ENCODE peak calls at places on chromosomes 6 and 20, in five cellular contexts. Z is psoas muscle; B is BJ; G is CD8-positive, alpha-beta T cell; V is cardiac muscle cell. U is an unnamed sample.

GRCh38 chr6:166259296-166259977 is 48.8 kb downstream of the PRR18 start:
- DNase-seq in Z (no peak), B (no peak), G (no peak), V (no peak), U (no peak)

GRCh38 chr20:51542033-51542893 is at the start of gene NFATC2:
- DNase-seq in Z (peak; percentile 47), B (no peak), G (no peak), V (no peak), U (peak; percentile 68)

GRCh38 chr6:167686204-167686893 is 140.4 kb upstream of the AFDN start:
- DNase-seq in Z (no peak), B (no peak), G (no peak), V (no peak), U (no peak)

GRCh38 chr6:157603314-157603940 is 219.6 kb upstream of the SNX9 start:
- DNase-seq in Z (no peak), B (no peak), G (no peak), V (no peak), U (peak; percentile 11)

GRCh38 chr20:38260378-38261053 is at the start of gene KIAA1755:
- DNase-seq in Z (peak; percentile 40), B (no peak), G (no peak), V (peak; percentile 36), U (no peak)

GRCh38 chr20:50250748-50251382 is 60.2 kb downstream of the CEBPB start:
- DNase-seq in Z (no peak), B (no peak), G (no peak), V (no peak), U (no peak)

GRCh38 chr6:148269386-148269785 is 73.3 kb upstream of the SASH1 start:
- DNase-seq in Z (no peak), B (no peak), G (no peak), V (no peak), U (no peak)

GRCh38 chr6:474454-475185 is 83.1 kb downstream of the IRF4 start:
- DNase-seq in Z (no peak), B (no peak), G (peak; percentile 71), V (peak; percentile 13), U (no peak)

GRCh38 chr20:23153696-23154341 is 67.7 kb upstream of the CD93 start:
- DNase-seq in Z (no peak), B (no peak), G (no peak), V (no peak), U (no peak)

GRCh38 chr6:163637524-163637923 is 223.0 kb downstream of the QKI start:
- DNase-seq in Z (no peak), B (no peak), G (no peak), V (no peak), U (no peak)

GRCh38 chr6:87756858-87757257 is 54.8 kb upstream of the AKIRIN2 start:
- DNase-seq in Z (no peak), B (peak; percentile 31), G (peak; percentile 7), V (peak; percentile 87), U (peak; percentile 76)

GRCh38 chr6:85078071-85078470 is 313.7 kb upstream of the TBX18 start:
- DNase-seq in Z (no peak), B (peak; percentile 62), G (no peak), V (peak; percentile 83), U (no peak)
- H3K4me3 ChIP-seq in Z (no peak overlapping the region), B (no peak overlapping the region), G (no peak overlapping the region), V (no peak overlapping the region), U (no peak overlapping the region)

GRCh38 chr20:46308258-46309157 is at the start of gene CDH22:
- DNase-seq in Z (peak; percentile 55), B (no peak), G (peak; percentile 9), V (peak; percentile 52), U (peak; percentile 25)
- H3K27me3 ChIP-seq in Z (peaks cover 17% of the 10 kb centered on the region), B (peaks cover 48% of the 10 kb centered on the region), G (peaks cover 35% of the 10 kb centered on the region), V (peaks cover 99% of the 10 kb centered on the region), U (peaks cover 48% of the 10 kb centered on the region)

DNA sequence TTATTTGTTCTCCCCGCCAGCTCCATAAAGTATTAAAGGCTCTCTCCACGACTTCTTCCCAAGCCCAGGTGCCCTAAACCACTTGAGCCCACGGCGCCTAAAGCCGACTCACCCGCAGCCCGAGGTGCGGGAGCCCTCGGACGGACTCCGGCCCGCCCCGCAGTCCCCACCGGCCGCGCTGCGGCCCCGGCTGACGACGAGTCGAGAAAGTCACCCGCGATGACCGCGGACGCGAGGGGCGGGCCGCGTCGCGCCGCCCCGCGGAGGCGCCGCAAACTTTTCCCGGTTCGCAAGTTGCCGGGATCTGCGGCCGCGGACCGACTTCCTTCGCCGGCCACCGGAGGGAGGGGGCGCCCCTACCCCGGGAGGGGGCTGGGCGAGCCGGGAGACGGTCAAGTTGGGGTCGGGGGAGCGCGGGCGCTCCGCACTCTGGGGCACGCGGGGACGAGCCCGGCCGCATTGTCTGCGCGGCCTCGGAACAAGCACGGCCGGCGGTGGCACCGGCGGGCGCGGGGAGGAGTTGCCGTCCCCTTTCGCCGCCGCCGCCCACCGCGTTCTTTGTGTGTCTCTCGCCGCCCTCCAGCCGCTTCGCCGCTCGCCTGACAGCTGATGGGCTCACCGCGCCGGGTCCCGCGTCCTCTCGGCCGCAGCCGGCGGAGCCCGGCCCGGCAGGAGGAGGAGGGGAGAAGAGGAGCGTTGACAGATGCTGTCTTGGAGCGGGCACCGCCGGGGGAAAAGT is 131.5 kb downstream of the OGFRL1 start:
- DNase-seq in Z (peak; percentile 67), B (no peak), G (no peak), V (peak; percentile 52), U (peak; percentile 39)
- TF ChIP-seq CTCF in Z (peak; percentile 33), B (peak; percentile 13), G (no peak), V (peak; percentile 32), U (peak; percentile 12)

DNA sequence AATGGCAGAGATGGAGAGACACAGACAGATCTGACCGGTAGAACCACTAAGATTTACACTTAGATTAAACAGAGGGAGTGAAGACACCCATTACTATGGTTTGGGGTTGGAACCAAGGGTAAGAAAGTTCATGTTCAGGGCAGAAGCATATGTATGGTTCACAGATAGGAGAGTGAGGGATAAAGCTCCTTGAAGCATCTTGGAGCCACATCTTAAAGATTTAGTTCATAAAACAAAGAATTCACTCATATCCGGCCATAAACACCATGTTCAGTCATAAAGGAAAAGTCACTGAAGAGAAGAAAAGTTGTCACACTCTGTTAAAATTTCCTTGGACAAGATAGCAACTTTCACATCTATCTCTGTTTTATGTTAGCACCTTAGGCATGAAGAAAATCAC is 18.0 kb downstream of the STX7 start:
- DNase-seq in Z (no peak), B (no peak), G (no peak), V (no peak), U (no peak)
- H3K4me3 ChIP-seq in Z (no peak overlapping the region), B (no peak overlapping the region), G (no peak overlapping the region), V (no peak overlapping the region), U (no peak overlapping the region)

DNA sequence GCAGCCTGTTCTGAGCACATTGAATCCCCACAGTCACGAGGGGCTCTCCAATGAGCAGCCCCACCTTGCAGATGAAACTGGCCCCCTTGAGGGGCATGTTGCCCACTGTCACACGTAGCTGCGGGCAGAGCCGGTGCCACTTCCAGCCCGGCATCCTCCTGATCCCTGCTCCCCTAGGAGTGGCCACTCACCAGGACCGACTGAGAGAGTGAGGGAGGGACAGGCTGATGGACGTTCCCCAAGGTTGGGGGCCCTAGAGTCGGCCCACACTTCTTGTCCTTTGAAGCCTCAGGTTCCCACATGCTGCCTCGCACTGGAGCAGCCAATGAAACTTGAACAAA is 10.5 kb downstream of the ENTPD6 start:
- DNase-seq in Z (no peak), B (no peak), G (no peak), V (no peak), U (no peak)
- H3K27me3 ChIP-seq in Z (no peaks in the 10 kb centered on the region), B (no peaks in the 10 kb centered on the region), G (no peaks in the 10 kb centered on the region), V (no peaks in the 10 kb centered on the region), U (no peaks in the 10 kb centered on the region)

GRCh38 chr20:62387993-62388635 is 1.2 kb downstream of the RPS21 start:
- DNase-seq in Z (no peak), B (no peak), G (no peak), V (no peak), U (no peak)

GRCh38 chr20:62389601-62390087 is 2.7 kb downstream of the RPS21 start:
- DNase-seq in Z (no peak), B (no peak), G (no peak), V (no peak), U (no peak)

GRCh38 chr20:62390306-62391164 is 3.6 kb downstream of the RPS21 start:
- DNase-seq in Z (no peak), B (no peak), G (no peak), V (no peak), U (peak; percentile 34)

GRCh38 chr20:62387219-62387913 is 463 bp downstream of the RPS21 start:
- DNase-seq in Z (no peak), B (no peak), G (no peak), V (no peak), U (no peak)

GRCh38 chr20:62388839-62389600 is 2.1 kb downstream of the RPS21 start:
- DNase-seq in Z (no peak), B (no peak), G (no peak), V (no peak), U (no peak)
- TF ChIP-seq CTCF in Z (no peak), B (no peak), G (no peak), V (no peak), U (no peak)

GRCh38 chr6:41315943-41316342 is 19.5 kb upstream of the NCR2 start:
- DNase-seq in Z (no peak), B (no peak), G (no peak), V (no peak), U (no peak)

GRCh38 chr6:41315203-41315602 is 20.2 kb upstream of the NCR2 start:
- DNase-seq in Z (no peak), B (no peak), G (no peak), V (no peak), U (no peak)

GRCh38 chr6:41321183-41321582 is 14.2 kb upstream of the NCR2 start:
- DNase-seq in Z (no peak), B (no peak), G (no peak), V (no peak), U (no peak)

GRCh38 chr6:41318648-41319565 is 16.5 kb upstream of the NCR2 start:
- DNase-seq in Z (peak; percentile 75), B (peak; percentile 1), G (peak; percentile 70), V (peak; percentile 88), U (peak; percentile 92)
- H3K4me3 ChIP-seq in Z (peak overlapping the region; percentile 51), B (peak overlapping the region; percentile 29), G (peak overlapping the region; percentile 38), V (no peak overlapping the region), U (peak overlapping the region; percentile 30)

GRCh38 chr6:34147906-34148701 is 2.2 kb upstream of the GRM4 start:
- DNase-seq in Z (no peak), B (no peak), G (no peak), V (no peak), U (no peak)
- H3K27me3 ChIP-seq in Z (peaks cover 16% of the 10 kb centered on the region), B (peaks cover 45% of the 10 kb centered on the region), G (peaks cover 17% of the 10 kb centered on the region), V (peaks cover 71% of the 10 kb centered on the region), U (peaks cover 47% of the 10 kb centered on the region)